ENCODE peak calls at places on chromosomes 2 and 18, in five cellular contexts. Z is GM12864, F is AG10803, S is PC-9, N is mammary epithelial cell. X is an unnamed sample.

GRCh38 chr2:190682168-190682567 is 33.3 kb downstream of the NAB1 start:
- DNase-seq in Z (no peak), N (no peak), S (no peak), F (no peak), X (peak; percentile 79)

GRCh38 chr2:209240204-209240603 is 183.6 kb upstream of the MAP2 start:
- DNase-seq in S (no peak), Z (no peak), F (no peak), N (no peak), X (no peak)

GRCh38 chr2:6960659-6961058 is 43.4 kb downstream of the RNF144A start:
- DNase-seq in N (no peak), Z (no peak), F (peak; percentile 82), S (no peak), X (peak; percentile 83)

GRCh38 chr2:110717734-110718133 is 14.6 kb upstream of the ACOXL start:
- DNase-seq in N (no peak), Z (no peak), F (no peak), S (no peak), X (peak; percentile 6)

GRCh38 chr2:1788478-1788959 is 44.2 kb upstream of the PXDN start:
- DNase-seq in S (no peak), N (no peak), Z (no peak), F (no peak), X (no peak)

GRCh38 chr2:29705636-29706035 is 215.8 kb downstream of the ALK start:
- DNase-seq in S (no peak), F (no peak), N (no peak), Z (no peak), X (no peak)

GRCh38 chr2:10438688-10439087 is 9.4 kb downstream of the ODC1 start:
- DNase-seq in N (no peak), Z (no peak), F (no peak), S (no peak), X (no peak)

GRCh38 chr2:135701442-135701841 is 40.2 kb upstream of the UBXN4 start:
- DNase-seq in F (peak; percentile 54), Z (no peak), S (no peak), N (peak; percentile 63), X (peak; percentile 43)

GRCh38 chr2:32882911-32883810 is 63.6 kb upstream of the LTBP1 start:
- DNase-seq in S (no peak), F (peak; percentile 93), N (no peak), Z (no peak), X (peak; percentile 11)

GRCh38 chr2:241900251-241901017 is 30.9 kb downstream of the RTP5 start:
- DNase-seq in S (peak; percentile 25), N (no peak), Z (no peak), F (no peak), X (no peak)

GRCh38 chr2:172859821-172860707 is 124.4 kb downstream of the RAPGEF4 start:
- DNase-seq in Z (no peak), F (no peak), S (no peak), N (no peak), X (peak; percentile 26)

GRCh38 chr18:13136056-13136688 is 82.4 kb upstream of the LDLRAD4 start:
- DNase-seq in F (no peak), N (peak; percentile 3), S (no peak), Z (no peak), X (peak; percentile 21)

GRCh38 chr2:98569197-98569793 is 39.0 kb downstream of the COA5 start:
- DNase-seq in S (no peak), N (peak; percentile 12), Z (no peak), F (no peak), X (peak; percentile 22)

GRCh38 chr2:89763581-89764485 is 1072.4 kb downstream of the RPIA start:
- DNase-seq in F (no peak), S (no peak), N (no peak), Z (no peak), X (no peak)

GRCh38 chr2:175525975-175526374 is 344.5 kb upstream of the ATP5MC3 start:
- DNase-seq in N (no peak), S (no peak), F (no peak), Z (no peak), X (no peak)

GRCh38 chr2:231185050-231185725 is 13.2 kb upstream of the ARMC9 start:
- DNase-seq in Z (no peak), F (no peak), S (no peak), N (no peak), X (no peak)

GRCh38 chr2:176268976-176269318 is 295 bp upstream of the MTX2 start:
- DNase-seq in F (no peak), N (no peak), S (no peak), Z (no peak), X (no peak)

GRCh38 chr18:75128911-75129716 is 79.8 kb downstream of the PTGR3 start:
- DNase-seq in Z (no peak), S (no peak), F (no peak), N (no peak), X (no peak)

GRCh38 chr2:216775043-216775453 is 79.7 kb upstream of the IGFBP5 start:
- DNase-seq in F (peak; percentile 97), S (peak; percentile 90), N (peak; percentile 93), Z (no peak), X (peak; percentile 84)

GRCh38 chr2:138382672-138383071 is 118.9 kb upstream of the SPOPL start:
- DNase-seq in F (no peak), Z (no peak), N (no peak), S (no peak), X (no peak)

GRCh38 chr2:48315847-48316194 is 214.1 kb upstream of the STON1 start:
- DNase-seq in S (no peak), Z (no peak), N (peak; percentile 53), F (no peak), X (no peak)

GRCh38 chr2:213251618-213252017 is 32.6 kb upstream of the SPAG16 start:
- DNase-seq in F (peak; percentile 77), Z (no peak), N (peak; percentile 31), S (peak; percentile 58), X (peak; percentile 91)

GRCh38 chr2:149401007-149401406 is 70.6 kb downstream of the LYPD6 start:
- DNase-seq in Z (no peak), N (no peak), F (peak; percentile 72), S (no peak), X (no peak)

GRCh38 chr2:206833291-206833690 is 67.9 kb downstream of the FASTKD2 start:
- DNase-seq in F (no peak), Z (no peak), N (no peak), S (no peak), X (no peak)

GRCh38 chr18:10771053-10771709 is 245.4 kb downstream of the NAPG start:
- DNase-seq in F (no peak), S (no peak), Z (peak; percentile 13), N (peak; percentile 20), X (peak; percentile 71)

DNA sequence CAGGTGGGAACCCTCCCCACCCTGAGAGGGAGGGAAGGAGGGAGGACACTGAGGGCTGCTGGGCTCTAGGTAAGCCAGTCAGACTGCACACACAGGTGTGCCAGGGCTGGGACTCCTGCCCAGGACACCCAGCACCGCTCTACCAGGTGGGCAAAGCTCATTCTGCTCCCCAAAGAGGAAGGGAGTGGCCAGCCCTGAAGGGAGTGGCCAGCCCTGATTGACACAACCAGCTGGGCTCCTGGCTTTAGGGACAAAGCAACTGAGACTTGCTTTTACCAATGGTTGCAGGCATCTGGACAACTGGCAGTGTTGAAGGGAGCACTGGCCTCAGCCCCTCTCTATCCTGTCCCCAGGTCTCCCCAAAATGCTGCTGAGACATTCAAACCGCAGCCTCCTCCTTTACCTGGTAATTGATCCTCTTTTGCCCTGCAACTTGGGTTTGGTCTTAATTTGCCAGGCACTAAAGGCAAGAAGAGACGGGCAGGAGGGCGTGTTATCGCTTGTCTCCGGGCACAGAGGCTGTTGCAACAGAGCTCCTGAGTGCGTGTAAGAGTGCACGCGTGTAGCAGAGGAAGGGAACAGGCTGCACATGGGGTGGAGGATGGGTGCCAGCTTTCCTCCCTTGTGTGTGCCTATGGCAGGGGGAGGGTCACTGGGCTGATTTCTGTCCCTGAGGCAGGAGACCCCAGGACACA is 14.5 kb upstream of the FOSL2 start:
- DNase-seq in F (peak; percentile 35), S (peak; percentile 63), Z (no peak), N (peak; percentile 85), X (no peak)
- H3K4me3 ChIP-seq in F (no peak overlapping the region), S (no peak overlapping the region), Z (no peak overlapping the region), N (peak overlapping the region; percentile 9), X (no peak overlapping the region)

DNA sequence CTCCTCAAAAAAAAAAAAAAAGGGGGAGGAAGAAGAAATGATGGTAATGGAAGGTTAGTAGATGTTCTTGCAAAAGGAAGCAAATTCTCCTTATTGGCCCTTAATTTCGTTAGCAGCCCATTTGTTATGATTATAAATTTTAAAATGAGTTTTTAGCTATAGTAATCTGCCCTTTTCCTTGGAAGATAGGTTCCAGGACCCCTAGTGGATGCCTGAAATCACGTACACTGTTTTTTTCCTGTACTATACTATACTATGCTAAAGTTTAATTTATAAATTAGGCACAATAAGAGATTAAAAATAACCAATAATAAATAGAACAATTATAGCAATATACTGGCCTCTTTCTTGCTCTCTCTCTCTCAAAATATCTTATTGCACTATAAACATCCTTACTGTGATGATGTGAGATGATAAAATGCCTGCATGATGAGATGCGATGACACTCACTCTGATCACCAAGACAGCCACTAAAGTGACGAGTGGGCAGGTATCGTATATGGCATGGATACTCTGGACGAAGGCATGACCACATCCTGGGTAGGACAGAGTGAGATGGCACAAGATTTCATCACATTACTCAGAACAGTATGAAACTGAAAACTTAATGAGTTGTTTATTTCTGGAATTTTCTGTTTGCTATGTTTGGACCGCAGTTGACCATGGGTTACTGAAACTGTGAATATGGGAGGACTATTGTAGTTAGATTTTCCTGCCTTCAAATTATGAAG is 87.2 kb downstream of the KCTD18 start:
- DNase-seq in F (no peak), N (no peak), Z (no peak), S (no peak), X (no peak)
- TF ChIP-seq CTCF in F (no peak), N (no peak), Z (no peak), S (peak; percentile 23), X (peak; percentile 26)

DNA sequence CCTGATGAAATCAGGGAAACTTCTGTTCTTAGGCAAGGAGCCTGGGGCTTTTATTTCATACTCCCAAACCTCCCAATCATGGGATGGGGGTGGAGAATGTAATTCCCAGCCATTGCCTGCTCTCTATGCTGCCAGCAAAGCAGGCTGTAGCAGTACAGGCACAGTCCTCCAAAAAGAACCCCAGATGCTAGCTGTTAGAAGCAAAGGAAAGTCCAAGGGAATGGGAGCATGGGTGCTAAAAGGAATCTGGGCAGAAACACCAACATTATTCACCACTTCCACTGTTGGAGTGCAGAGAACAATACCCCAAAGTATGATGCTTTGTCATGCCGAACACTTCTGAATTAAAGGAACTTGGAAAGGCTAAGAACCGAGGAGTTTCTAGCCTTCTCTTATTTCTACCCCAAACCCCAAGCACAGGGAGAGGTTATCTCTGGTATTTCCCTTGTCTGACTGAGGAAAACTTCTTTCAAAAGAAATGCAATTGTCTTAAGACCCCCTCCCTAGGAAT is 24.7 kb downstream of the MDH1 start:
- DNase-seq in S (no peak), N (no peak), F (peak; percentile 45), Z (no peak), X (peak; percentile 51)
- H3K4me3 ChIP-seq in S (no peak overlapping the region), N (no peak overlapping the region), F (no peak overlapping the region), Z (no peak overlapping the region), X (no peak overlapping the region)

DNA sequence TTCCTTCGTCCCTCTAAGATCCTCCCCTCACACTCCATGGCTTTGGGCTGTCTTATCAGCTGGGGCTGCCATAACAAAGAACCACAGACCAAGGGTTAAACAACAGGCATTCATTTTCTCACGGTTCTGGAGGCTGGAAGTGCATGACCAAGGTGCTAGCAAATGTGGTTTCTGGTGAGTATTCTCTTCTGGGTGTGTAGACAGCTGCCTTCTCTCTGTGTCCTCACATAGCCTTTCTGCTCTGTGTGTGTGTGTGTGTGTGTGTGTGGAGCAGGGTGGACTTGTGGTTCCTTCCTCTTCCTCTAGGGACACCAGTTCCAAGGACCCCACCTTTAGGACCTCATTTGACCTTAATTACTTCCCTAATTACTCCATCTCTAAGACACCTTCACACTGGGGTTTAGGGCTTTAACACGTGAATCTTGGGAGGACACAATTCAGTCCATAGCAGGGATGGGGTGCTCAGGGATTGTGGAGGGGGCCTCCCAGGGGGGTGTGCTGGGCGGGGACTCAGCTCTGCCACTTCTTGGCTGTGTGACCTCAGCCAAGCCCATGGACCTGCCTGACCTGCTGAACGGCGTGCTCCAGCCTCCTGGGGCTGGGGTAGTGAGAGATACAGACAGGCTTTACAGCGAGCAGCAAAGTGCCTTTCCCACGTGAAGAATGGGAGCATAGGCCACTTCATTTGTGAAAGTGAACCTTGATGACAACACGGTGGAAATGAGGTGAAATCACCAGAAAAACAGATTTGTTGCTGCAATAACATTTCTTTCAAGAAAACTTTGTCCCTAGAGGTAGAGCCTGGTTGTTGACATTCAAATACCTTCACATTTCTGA is 38.1 kb downstream of the ACKR3 start:
- DNase-seq in N (peak; percentile 61), Z (no peak), S (peak; percentile 65), F (peak; percentile 81), X (peak; percentile 89)
- TF ChIP-seq CTCF in N (no peak), Z (peak; percentile 11), S (peak; percentile 56), F (peak; percentile 20), X (peak; percentile 47)